ENCODE peak calls at places on chromosomes 6 and 20, in ten cellular contexts. One of them, this sample, is unnamed.
A peak's percentile ranks its signal among the peaks of the same experiment; 100 is the strongest.

GRCh38 chr20:16712541-16712947 is 17.3 kb upstream of the SNRPB2 start:
- DNase-seq in GM13977: no peak
- DNase-seq in HT1080: peak; percentile 11
- DNase-seq in fibroblast of the aortic adventitia: no peak
- DNase-seq in COLO829: peak; percentile 97
- DNase-seq in pancreas: no peak
- DNase-seq in left cardiac atrium: no peak
- DNase-seq in GM23248: no peak
- DNase-seq in hippocampal formation: no peak
- DNase-seq in cerebellar cortex: no peak
- DNase-seq in this sample: no peak

GRCh38 chr6:12482386-12482785 is 192.2 kb downstream of the EDN1 start:
- DNase-seq in GM13977: no peak
- DNase-seq in HT1080: no peak
- DNase-seq in fibroblast of the aortic adventitia: no peak
- DNase-seq in COLO829: no peak
- DNase-seq in pancreas: no peak
- DNase-seq in left cardiac atrium: no peak
- DNase-seq in GM23248: no peak
- DNase-seq in hippocampal formation: no peak
- DNase-seq in cerebellar cortex: no peak
- DNase-seq in this sample: no peak

GRCh38 chr6:148465011-148465335 is 122.3 kb downstream of the SASH1 start:
- DNase-seq in GM13977: no peak
- DNase-seq in HT1080: no peak
- DNase-seq in fibroblast of the aortic adventitia: no peak
- DNase-seq in COLO829: no peak
- DNase-seq in pancreas: no peak
- DNase-seq in left cardiac atrium: no peak
- DNase-seq in GM23248: no peak
- DNase-seq in hippocampal formation: no peak
- DNase-seq in cerebellar cortex: no peak
- DNase-seq in this sample: no peak

GRCh38 chr6:45566882-45567281 is 189.1 kb upstream of the SUPT3H start:
- DNase-seq in GM13977: no peak
- DNase-seq in HT1080: peak; percentile 86
- DNase-seq in fibroblast of the aortic adventitia: peak; percentile 31
- DNase-seq in COLO829: peak; percentile 81
- DNase-seq in pancreas: no peak
- DNase-seq in left cardiac atrium: no peak
- DNase-seq in GM23248: peak; percentile 14
- DNase-seq in hippocampal formation: no peak
- DNase-seq in cerebellar cortex: no peak
- DNase-seq in this sample: peak; percentile 66

GRCh38 chr6:41836022-41836659 is 48.6 kb downstream of the TOMM6 start:
- DNase-seq in GM13977: peak; percentile 30
- DNase-seq in HT1080: peak; percentile 14
- DNase-seq in fibroblast of the aortic adventitia: peak; percentile 4
- DNase-seq in COLO829: peak; percentile 69
- DNase-seq in pancreas: no peak
- DNase-seq in left cardiac atrium: no peak
- DNase-seq in GM23248: no peak
- DNase-seq in hippocampal formation: no peak
- DNase-seq in cerebellar cortex: no peak
- DNase-seq in this sample: peak; percentile 50

GRCh38 chr6:24584390-24584735 is 61.6 kb downstream of the KIAA0319 start:
- DNase-seq in GM13977: no peak
- DNase-seq in HT1080: no peak
- DNase-seq in fibroblast of the aortic adventitia: no peak
- DNase-seq in COLO829: no peak
- DNase-seq in pancreas: no peak
- DNase-seq in left cardiac atrium: no peak
- DNase-seq in GM23248: no peak
- DNase-seq in hippocampal formation: no peak
- DNase-seq in cerebellar cortex: no peak
- DNase-seq in this sample: no peak

GRCh38 chr6:3336066-3336786 is 77.5 kb downstream of the PSMG4 start:
- DNase-seq in GM13977: no peak
- DNase-seq in HT1080: no peak
- DNase-seq in fibroblast of the aortic adventitia: no peak
- DNase-seq in COLO829: no peak
- DNase-seq in pancreas: no peak
- DNase-seq in left cardiac atrium: no peak
- DNase-seq in GM23248: no peak
- DNase-seq in hippocampal formation: no peak
- DNase-seq in cerebellar cortex: no peak
- DNase-seq in this sample: no peak

GRCh38 chr6:4487538-4487937 is 288.7 kb upstream of the CDYL start:
- DNase-seq in GM13977: no peak
- DNase-seq in HT1080: peak; percentile 86
- DNase-seq in fibroblast of the aortic adventitia: no peak
- DNase-seq in COLO829: no peak
- DNase-seq in pancreas: no peak
- DNase-seq in left cardiac atrium: no peak
- DNase-seq in GM23248: peak; percentile 27
- DNase-seq in hippocampal formation: no peak
- DNase-seq in cerebellar cortex: no peak
- DNase-seq in this sample: no peak

GRCh38 chr6:56649782-56650181 is 7.1 kb upstream of the DST start:
- DNase-seq in GM13977: no peak
- DNase-seq in HT1080: peak; percentile 58
- DNase-seq in fibroblast of the aortic adventitia: no peak
- DNase-seq in COLO829: no peak
- DNase-seq in pancreas: no peak
- DNase-seq in left cardiac atrium: no peak
- DNase-seq in GM23248: peak; percentile 72
- DNase-seq in hippocampal formation: no peak
- DNase-seq in cerebellar cortex: no peak
- DNase-seq in this sample: no peak

GRCh38 chr6:99514089-99514488 is 1.1 kb downstream of the USP45 start:
- DNase-seq in GM13977: no peak
- DNase-seq in HT1080: peak; percentile 17
- DNase-seq in fibroblast of the aortic adventitia: peak; percentile 15
- DNase-seq in COLO829: no peak
- DNase-seq in pancreas: no peak
- DNase-seq in left cardiac atrium: no peak
- DNase-seq in GM23248: peak; percentile 21
- DNase-seq in hippocampal formation: no peak
- DNase-seq in cerebellar cortex: peak; percentile 58
- DNase-seq in this sample: peak; percentile 34

GRCh38 chr6:11458509-11458908 is 79.0 kb upstream of the TMEM170B start:
- DNase-seq in GM13977: no peak
- DNase-seq in HT1080: no peak
- DNase-seq in fibroblast of the aortic adventitia: no peak
- DNase-seq in COLO829: no peak
- DNase-seq in pancreas: no peak
- DNase-seq in left cardiac atrium: no peak
- DNase-seq in GM23248: no peak
- DNase-seq in hippocampal formation: no peak
- DNase-seq in cerebellar cortex: no peak
- DNase-seq in this sample: no peak

GRCh38 chr20:45611054-45611453 is 18.5 kb upstream of the WFDC10A start:
- DNase-seq in GM13977: no peak
- DNase-seq in HT1080: peak; percentile 89
- DNase-seq in fibroblast of the aortic adventitia: peak; percentile 18
- DNase-seq in COLO829: peak; percentile 71
- DNase-seq in pancreas: no peak
- DNase-seq in left cardiac atrium: no peak
- DNase-seq in GM23248: peak; percentile 88
- DNase-seq in hippocampal formation: no peak
- DNase-seq in cerebellar cortex: no peak
- DNase-seq in this sample: peak; percentile 54

GRCh38 chr20:10790013-10790412 is 116.2 kb upstream of the JAG1 start:
- DNase-seq in GM13977: no peak
- DNase-seq in HT1080: no peak
- DNase-seq in fibroblast of the aortic adventitia: no peak
- DNase-seq in COLO829: no peak
- DNase-seq in pancreas: no peak
- DNase-seq in left cardiac atrium: no peak
- DNase-seq in GM23248: no peak
- DNase-seq in hippocampal formation: no peak
- DNase-seq in cerebellar cortex: no peak
- DNase-seq in this sample: no peak

GRCh38 chr6:21390537-21391213 is 202.9 kb upstream of the SOX4 start:
- DNase-seq in GM13977: no peak
- DNase-seq in HT1080: no peak
- DNase-seq in fibroblast of the aortic adventitia: no peak
- DNase-seq in COLO829: no peak
- DNase-seq in pancreas: no peak
- DNase-seq in left cardiac atrium: no peak
- DNase-seq in GM23248: no peak
- DNase-seq in hippocampal formation: no peak
- DNase-seq in cerebellar cortex: no peak
- DNase-seq in this sample: no peak

GRCh38 chr20:5061209-5061608 is 58.5 kb downstream of the PCNA start:
- DNase-seq in GM13977: no peak
- DNase-seq in HT1080: peak; percentile 91
- DNase-seq in fibroblast of the aortic adventitia: no peak
- DNase-seq in COLO829: no peak
- DNase-seq in pancreas: no peak
- DNase-seq in left cardiac atrium: no peak
- DNase-seq in GM23248: peak; percentile 38
- DNase-seq in hippocampal formation: no peak
- DNase-seq in cerebellar cortex: no peak
- DNase-seq in this sample: no peak

GRCh38 chr6:100343678-100344077 is 121.0 kb downstream of the SIM1 start:
- DNase-seq in GM13977: no peak
- DNase-seq in HT1080: peak; percentile 25
- DNase-seq in fibroblast of the aortic adventitia: peak; percentile 37
- DNase-seq in COLO829: no peak
- DNase-seq in pancreas: no peak
- DNase-seq in left cardiac atrium: no peak
- DNase-seq in GM23248: peak; percentile 66
- DNase-seq in hippocampal formation: no peak
- DNase-seq in cerebellar cortex: no peak
- DNase-seq in this sample: no peak

GRCh38 chr20:40583195-40583594 is 105.8 kb downstream of the MAFB start:
- DNase-seq in GM13977: no peak
- DNase-seq in HT1080: no peak
- DNase-seq in fibroblast of the aortic adventitia: no peak
- DNase-seq in COLO829: no peak
- DNase-seq in pancreas: no peak
- DNase-seq in left cardiac atrium: no peak
- DNase-seq in GM23248: no peak
- DNase-seq in hippocampal formation: no peak
- DNase-seq in cerebellar cortex: no peak
- DNase-seq in this sample: no peak

GRCh38 chr20:57909763-57910331 is 200.0 kb upstream of the PMEPA1 start:
- DNase-seq in GM13977: no peak
- DNase-seq in HT1080: no peak
- DNase-seq in fibroblast of the aortic adventitia: no peak
- DNase-seq in COLO829: no peak
- DNase-seq in pancreas: no peak
- DNase-seq in left cardiac atrium: no peak
- DNase-seq in GM23248: no peak
- DNase-seq in hippocampal formation: no peak
- DNase-seq in cerebellar cortex: no peak
- DNase-seq in this sample: no peak

GRCh38 chr6:11412011-11412424 is 125.5 kb upstream of the TMEM170B start:
- DNase-seq in GM13977: no peak
- DNase-seq in HT1080: no peak
- DNase-seq in fibroblast of the aortic adventitia: peak; percentile 24
- DNase-seq in COLO829: no peak
- DNase-seq in pancreas: no peak
- DNase-seq in left cardiac atrium: no peak
- DNase-seq in GM23248: peak; percentile 61
- DNase-seq in hippocampal formation: no peak
- DNase-seq in cerebellar cortex: peak; percentile 46
- DNase-seq in this sample: peak; percentile 35

GRCh38 chr6:70668499-70668812 is 773 bp downstream of the SMAP1 start:
- DNase-seq in GM13977: no peak
- DNase-seq in HT1080: no peak
- DNase-seq in fibroblast of the aortic adventitia: peak; percentile 19
- DNase-seq in COLO829: no peak
- DNase-seq in pancreas: no peak
- DNase-seq in left cardiac atrium: no peak
- DNase-seq in GM23248: peak; percentile 68
- DNase-seq in hippocampal formation: no peak
- DNase-seq in cerebellar cortex: peak; percentile 62
- DNase-seq in this sample: no peak

GRCh38 chr6:3738381-3739131 is 13.0 kb downstream of the PXDC1 start:
- DNase-seq in GM13977: no peak
- DNase-seq in HT1080: no peak
- DNase-seq in fibroblast of the aortic adventitia: no peak
- DNase-seq in COLO829: no peak
- DNase-seq in pancreas: peak; percentile 37
- DNase-seq in left cardiac atrium: no peak
- DNase-seq in GM23248: peak; percentile 62
- DNase-seq in hippocampal formation: no peak
- DNase-seq in cerebellar cortex: no peak
- DNase-seq in this sample: no peak

GRCh38 chr6:157571995-157572394 is 191.0 kb downstream of the ZDHHC14 start:
- DNase-seq in GM13977: no peak
- DNase-seq in HT1080: no peak
- DNase-seq in fibroblast of the aortic adventitia: no peak
- DNase-seq in COLO829: no peak
- DNase-seq in pancreas: no peak
- DNase-seq in left cardiac atrium: no peak
- DNase-seq in GM23248: no peak
- DNase-seq in hippocampal formation: no peak
- DNase-seq in cerebellar cortex: no peak
- DNase-seq in this sample: no peak

GRCh38 chr20:32019156-32019510 is 8.9 kb downstream of the CCM2L start:
- DNase-seq in GM13977: no peak
- DNase-seq in HT1080: no peak
- DNase-seq in fibroblast of the aortic adventitia: no peak
- DNase-seq in COLO829: no peak
- DNase-seq in pancreas: peak; percentile 65
- DNase-seq in left cardiac atrium: no peak
- DNase-seq in GM23248: peak; percentile 26
- DNase-seq in hippocampal formation: no peak
- DNase-seq in cerebellar cortex: peak; percentile 26
- DNase-seq in this sample: no peak

GRCh38 chr20:57904706-57905105 is 194.9 kb upstream of the PMEPA1 start:
- DNase-seq in GM13977: no peak
- DNase-seq in HT1080: no peak
- DNase-seq in fibroblast of the aortic adventitia: no peak
- DNase-seq in COLO829: no peak
- DNase-seq in pancreas: no peak
- DNase-seq in left cardiac atrium: no peak
- DNase-seq in GM23248: no peak
- DNase-seq in hippocampal formation: no peak
- DNase-seq in cerebellar cortex: no peak
- DNase-seq in this sample: no peak

This sample was measured in astrocyte of the spinal cord.